ENCODE peak calls at places on chromosomes 11 and 22, in six cellular contexts. One of them, this sample, is unnamed.

GRCh38 chr11:120334332-120334731 is 1.9 kb upstream of the ARHGEF12 start:
- DNase-seq in H1: no peak
- DNase-seq in neuronal stem cell: no peak
- DNase-seq in mesendoderm: no peak
- DNase-seq in H9: no peak
- DNase-seq in IMR-90: no peak
- DNase-seq in this sample: no peak

GRCh38 chr22:39317084-39317755 is 2.2 kb downstream of the RPL3 start:
- DNase-seq in H1: no peak
- DNase-seq in neuronal stem cell: no peak
- DNase-seq in mesendoderm: no peak
- DNase-seq in H9: peak; percentile 37
- DNase-seq in IMR-90: no peak
- DNase-seq in this sample: peak; percentile 22

GRCh38 chr22:41638124-41638523 is 17.0 kb downstream of the XRCC6 start:
- DNase-seq in H1: no peak
- DNase-seq in neuronal stem cell: no peak
- DNase-seq in mesendoderm: no peak
- DNase-seq in H9: no peak
- DNase-seq in IMR-90: no peak
- DNase-seq in this sample: no peak

GRCh38 chr11:60985991-60986915 is 14.8 kb downstream of the CD6 start:
- DNase-seq in H1: no peak
- DNase-seq in neuronal stem cell: no peak
- DNase-seq in mesendoderm: no peak
- DNase-seq in H9: no peak
- DNase-seq in IMR-90: peak; percentile 46
- DNase-seq in this sample: no peak

GRCh38 chr11:61480936-61481335 is 27.6 kb upstream of the LRRC10B start:
- DNase-seq in H1: peak; percentile 86
- DNase-seq in neuronal stem cell: peak; percentile 93
- DNase-seq in mesendoderm: peak; percentile 97
- DNase-seq in H9: peak; percentile 95
- DNase-seq in IMR-90: no peak
- DNase-seq in this sample: peak; percentile 18

GRCh38 chr11:115430345-115430744 is 73.9 kb downstream of the CADM1 start:
- DNase-seq in H1: no peak
- DNase-seq in neuronal stem cell: no peak
- DNase-seq in mesendoderm: no peak
- DNase-seq in H9: no peak
- DNase-seq in IMR-90: no peak
- DNase-seq in this sample: no peak

GRCh38 chr11:14119357-14119756 is 156.8 kb downstream of the SPON1 start:
- DNase-seq in H1: no peak
- DNase-seq in neuronal stem cell: no peak
- DNase-seq in mesendoderm: no peak
- DNase-seq in H9: no peak
- DNase-seq in IMR-90: no peak
- DNase-seq in this sample: no peak

GRCh38 chr22:39175127-39176066 is 22.9 kb upstream of the CBX7 start:
- DNase-seq in H1: peak; percentile 71
- DNase-seq in neuronal stem cell: no peak
- DNase-seq in mesendoderm: peak; percentile 77
- DNase-seq in H9: peak; percentile 57
- DNase-seq in IMR-90: no peak
- DNase-seq in this sample: peak; percentile 18

GRCh38 chr11:113193077-113193476 is 121.3 kb upstream of the TTC12 start:
- DNase-seq in H1: no peak
- DNase-seq in neuronal stem cell: no peak
- DNase-seq in mesendoderm: no peak
- DNase-seq in H9: no peak
- DNase-seq in IMR-90: no peak
- DNase-seq in this sample: no peak

GRCh38 chr11:72220696-72221363 is 3.7 kb upstream of the INPPL1 start:
- DNase-seq in H1: no peak
- DNase-seq in neuronal stem cell: no peak
- DNase-seq in mesendoderm: no peak
- DNase-seq in H9: peak; percentile 19
- DNase-seq in IMR-90: no peak
- DNase-seq in this sample: no peak

GRCh38 chr11:110094298-110095073 is 1.3 kb downstream of the ZC3H12C start:
- DNase-seq in H1: no peak
- DNase-seq in neuronal stem cell: no peak
- DNase-seq in mesendoderm: no peak
- DNase-seq in H9: no peak
- DNase-seq in IMR-90: no peak
- DNase-seq in this sample: no peak

GRCh38 chr11:13335319-13335718 is 57.7 kb downstream of the BMAL1 start:
- DNase-seq in H1: peak; percentile 84
- DNase-seq in neuronal stem cell: peak; percentile 49
- DNase-seq in mesendoderm: peak; percentile 78
- DNase-seq in H9: peak; percentile 77
- DNase-seq in IMR-90: peak; percentile 66
- DNase-seq in this sample: peak; percentile 54

GRCh38 chr11:12618743-12619540 is 55.3 kb upstream of the TEAD1 start:
- DNase-seq in H1: no peak
- DNase-seq in neuronal stem cell: no peak
- DNase-seq in mesendoderm: peak; percentile 59
- DNase-seq in H9: no peak
- DNase-seq in IMR-90: no peak
- DNase-seq in this sample: no peak

GRCh38 chr22:23263651-23264555 is 83.6 kb downstream of the BCR start:
- DNase-seq in H1: no peak
- DNase-seq in neuronal stem cell: no peak
- DNase-seq in mesendoderm: no peak
- DNase-seq in H9: no peak
- DNase-seq in IMR-90: no peak
- DNase-seq in this sample: no peak

GRCh38 chr11:73980001-73980960 is 2.4 kb downstream of the UCP2 start:
- DNase-seq in H1: no peak
- DNase-seq in neuronal stem cell: no peak
- DNase-seq in mesendoderm: peak; percentile 67
- DNase-seq in H9: peak; percentile 56
- DNase-seq in IMR-90: peak; percentile 20
- DNase-seq in this sample: no peak

DNA sequence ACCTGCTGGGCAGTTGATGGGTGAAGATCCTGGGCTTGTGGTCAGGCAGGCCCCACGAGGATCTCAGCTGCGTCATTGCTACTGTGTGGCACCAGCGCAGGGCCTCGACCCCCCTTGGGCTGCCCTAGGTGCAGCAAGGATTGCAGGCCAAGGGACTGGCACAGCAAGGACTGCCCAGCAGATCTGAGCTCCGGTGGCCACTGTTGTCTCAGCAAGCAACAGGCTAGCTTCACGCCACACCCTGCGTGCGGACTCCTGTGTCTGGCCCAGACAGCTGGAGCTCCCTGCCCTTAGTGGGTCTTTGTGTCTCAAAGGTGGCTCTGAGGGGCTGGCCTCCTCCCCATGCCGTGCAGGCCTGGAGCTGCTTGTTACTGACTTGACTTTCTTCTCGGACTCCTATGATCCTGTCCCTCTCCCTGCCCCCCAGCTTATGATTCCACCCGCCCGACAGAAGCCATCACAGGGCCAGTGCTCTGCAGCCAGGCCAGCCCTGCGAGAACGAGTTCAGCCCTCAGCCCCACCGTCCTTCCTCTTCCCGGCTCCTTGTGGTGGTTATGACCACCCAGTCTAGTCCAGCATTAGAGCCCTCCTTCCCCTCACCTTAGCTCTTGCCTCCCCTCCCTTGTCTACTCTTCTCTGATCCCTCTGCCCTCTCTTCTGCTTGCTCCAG is 295.6 kb downstream of the TBC1D22A start:
- DNase-seq in H1: no peak
- DNase-seq in neuronal stem cell: no peak
- DNase-seq in mesendoderm: no peak
- DNase-seq in H9: no peak
- DNase-seq in IMR-90: no peak
- DNase-seq in this sample: no peak
- H2BK120ac ChIP-seq in H1: no peak overlapping the region
- H2BK120ac ChIP-seq in neuronal stem cell: no peak overlapping the region
- H2BK120ac ChIP-seq in mesendoderm: no peak overlapping the region
- H2BK120ac ChIP-seq in H9: no peak overlapping the region
- H2BK120ac ChIP-seq in IMR-90: no peak overlapping the region
- H2BK120ac ChIP-seq in this sample: no peak overlapping the region

GRCh38 chr11:118783724-118784495 is 7.1 kb downstream of the DDX6 start:
- DNase-seq in H1: no peak
- DNase-seq in neuronal stem cell: no peak
- DNase-seq in mesendoderm: no peak
- DNase-seq in H9: no peak
- DNase-seq in IMR-90: no peak
- DNase-seq in this sample: no peak
- H3K4me1 ChIP-seq in H1: no peaks in the 10 kb centered on the region
- H3K4me1 ChIP-seq in neuronal stem cell: peaks cover 1% of the 10 kb centered on the region
- H3K4me1 ChIP-seq in mesendoderm: no peaks in the 10 kb centered on the region
- H3K4me1 ChIP-seq in H9: no peaks in the 10 kb centered on the region
- H3K4me1 ChIP-seq in IMR-90: peaks cover 3% of the 10 kb centered on the region
- H3K4me1 ChIP-seq in this sample: peaks cover 6% of the 10 kb centered on the region

GRCh38 chr11:19931768-19932369 is 219.2 kb downstream of the NAV2 start:
- DNase-seq in H1: no peak
- DNase-seq in neuronal stem cell: no peak
- DNase-seq in mesendoderm: no peak
- DNase-seq in H9: no peak
- DNase-seq in IMR-90: no peak
- DNase-seq in this sample: no peak
- H2BK120ac ChIP-seq in H1: no peak overlapping the region
- H2BK120ac ChIP-seq in neuronal stem cell: peak overlapping the region; percentile 43
- H2BK120ac ChIP-seq in mesendoderm: no peak overlapping the region
- H2BK120ac ChIP-seq in H9: no peak overlapping the region
- H2BK120ac ChIP-seq in IMR-90: peak overlapping the region; percentile 6
- H2BK120ac ChIP-seq in this sample: peak overlapping the region; percentile 82

DNA sequence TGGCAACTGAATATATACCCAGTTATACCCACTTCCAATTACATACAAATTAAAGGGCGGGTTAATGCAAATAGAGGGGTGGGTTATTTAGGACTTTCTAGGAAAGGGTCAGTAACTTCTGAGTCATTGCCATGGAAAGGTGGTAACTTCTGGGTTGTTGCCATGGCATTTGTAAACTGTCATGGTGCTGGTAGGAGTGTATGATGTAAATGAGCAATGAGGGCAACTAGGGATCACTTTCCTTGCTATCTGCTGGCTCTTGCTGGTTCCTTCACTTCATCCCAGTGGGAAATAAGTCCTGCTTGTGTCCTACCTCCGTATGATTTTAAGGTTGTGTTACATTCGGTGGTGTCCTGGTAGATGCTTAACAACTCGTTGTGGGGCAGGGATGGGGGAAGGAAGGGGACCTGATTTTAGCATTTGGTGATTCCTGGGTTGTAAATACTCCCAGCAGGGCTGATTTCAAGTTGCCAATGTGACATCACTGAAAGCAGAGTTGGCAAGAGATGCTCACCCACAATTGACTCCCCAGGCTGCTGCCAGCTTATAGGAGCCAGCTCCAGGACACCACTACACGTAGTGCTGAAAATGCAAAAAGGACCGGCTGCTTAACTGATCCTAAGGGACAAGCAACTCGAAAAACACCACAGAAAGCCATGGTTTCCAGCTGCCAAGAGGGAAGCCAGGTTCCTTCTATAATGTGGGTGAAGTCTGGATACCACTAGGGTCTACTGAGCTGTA is 70.2 kb downstream of the SYT9 start:
- DNase-seq in H1: no peak
- DNase-seq in neuronal stem cell: no peak
- DNase-seq in mesendoderm: peak; percentile 33
- DNase-seq in H9: no peak
- DNase-seq in IMR-90: no peak
- DNase-seq in this sample: peak; percentile 2
- H3K4me1 ChIP-seq in H1: peaks cover 4% of the 10 kb centered on the region
- H3K4me1 ChIP-seq in neuronal stem cell: peaks cover 1% of the 10 kb centered on the region
- H3K4me1 ChIP-seq in mesendoderm: no peaks in the 10 kb centered on the region
- H3K4me1 ChIP-seq in H9: no peaks in the 10 kb centered on the region
- H3K4me1 ChIP-seq in IMR-90: no peaks in the 10 kb centered on the region
- H3K4me1 ChIP-seq in this sample: no peaks in the 10 kb centered on the region

GRCh38 chr22:36846949-36847348 is 13.9 kb upstream of the NCF4 start:
- DNase-seq in H1: no peak
- DNase-seq in neuronal stem cell: no peak
- DNase-seq in mesendoderm: no peak
- DNase-seq in H9: no peak
- DNase-seq in IMR-90: no peak
- DNase-seq in this sample: no peak
- H2BK120ac ChIP-seq in H1: no peak overlapping the region
- H2BK120ac ChIP-seq in neuronal stem cell: no peak overlapping the region
- H2BK120ac ChIP-seq in mesendoderm: no peak overlapping the region
- H2BK120ac ChIP-seq in H9: no peak overlapping the region
- H2BK120ac ChIP-seq in IMR-90: no peak overlapping the region
- H2BK120ac ChIP-seq in this sample: no peak overlapping the region

DNA sequence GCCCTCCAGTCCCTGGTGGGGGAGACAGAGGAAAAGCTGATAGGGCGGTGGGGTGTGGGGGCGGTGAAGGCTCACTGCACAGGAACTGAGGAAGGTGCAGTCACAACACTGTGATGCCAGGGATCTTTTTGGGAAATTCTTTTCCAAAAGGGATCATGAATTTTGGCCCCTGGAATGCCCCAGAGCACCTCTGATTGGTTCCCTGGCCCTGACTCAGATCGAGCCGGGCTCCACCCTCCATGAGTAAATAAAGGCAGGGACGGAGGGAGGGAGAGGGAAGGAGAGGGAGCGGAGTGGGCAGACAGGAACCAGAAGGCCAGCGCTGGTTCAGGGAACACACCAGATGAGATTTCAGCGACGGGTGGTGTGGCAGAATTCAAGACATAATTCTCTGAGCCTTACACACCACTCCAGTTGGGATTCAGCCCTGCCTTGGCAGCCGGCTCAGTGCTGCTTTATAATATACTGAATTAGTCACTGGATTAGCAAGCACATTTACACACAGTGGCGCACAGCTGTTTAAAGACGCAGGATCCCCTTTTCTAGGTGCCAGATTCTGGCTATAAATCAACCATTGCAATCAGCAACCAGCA is 80.3 kb downstream of the ETS1 start:
- DNase-seq in H1: no peak
- DNase-seq in neuronal stem cell: no peak
- DNase-seq in mesendoderm: peak; percentile 57
- DNase-seq in H9: no peak
- DNase-seq in IMR-90: peak; percentile 96
- DNase-seq in this sample: no peak
- H3K4me1 ChIP-seq in H1: peaks cover 4% of the 10 kb centered on the region
- H3K4me1 ChIP-seq in neuronal stem cell: peaks cover 1% of the 10 kb centered on the region
- H3K4me1 ChIP-seq in mesendoderm: peaks cover 4% of the 10 kb centered on the region
- H3K4me1 ChIP-seq in H9: peaks cover 2% of the 10 kb centered on the region
- H3K4me1 ChIP-seq in IMR-90: peaks cover 42% of the 10 kb centered on the region
- H3K4me1 ChIP-seq in this sample: peaks cover 20% of the 10 kb centered on the region

This sample was measured in trophoblast cell.